ENCODE peak calls at places on chromosomes 16 and 17, in six cellular contexts. One of them, this sample, is unnamed.

GRCh38 chr17:2904135-2904534 is 107.9 kb downstream of the RAP1GAP2 start:
- DNase-seq in ascending aorta: no peak
- DNase-seq in HCEC 1CT: no peak
- DNase-seq in hepatocyte: peak
- DNase-seq in hippocampal formation: peak
- DNase-seq in uterus: no peak
- DNase-seq in this sample: no peak

GRCh38 chr17:28541439-28541838 is 11.0 kb downstream of the UNC119 start:
- DNase-seq in ascending aorta: no peak
- DNase-seq in hippocampal formation: no peak
- DNase-seq in hepatocyte: no peak
- DNase-seq in uterus: no peak
- DNase-seq in HCEC 1CT: no peak
- DNase-seq in this sample: no peak

GRCh38 chr17:68201425-68201785 is 46.4 kb upstream of the AMZ2 start:
- DNase-seq in uterus: no peak
- DNase-seq in hepatocyte: no peak
- DNase-seq in HCEC 1CT: no peak
- DNase-seq in ascending aorta: no peak
- DNase-seq in hippocampal formation: no peak
- DNase-seq in this sample: no peak

GRCh38 chr17:77634710-77635109 is 323.8 kb upstream of the TNRC6C start:
- DNase-seq in HCEC 1CT: no peak
- DNase-seq in uterus: no peak
- DNase-seq in hippocampal formation: no peak
- DNase-seq in hepatocyte: no peak
- DNase-seq in ascending aorta: no peak
- DNase-seq in this sample: no peak

GRCh38 chr16:52547834-52548215 is 882 bp upstream of the TOX3 start:
- DNase-seq in HCEC 1CT: no peak
- DNase-seq in hepatocyte: no peak
- DNase-seq in hippocampal formation: no peak
- DNase-seq in uterus: no peak
- DNase-seq in ascending aorta: no peak
- DNase-seq in this sample: no peak

GRCh38 chr16:68296693-68297092 is 14.1 kb downstream of the SLC7A6OS start:
- DNase-seq in HCEC 1CT: no peak
- DNase-seq in hepatocyte: no peak
- DNase-seq in uterus: no peak
- DNase-seq in hippocampal formation: no peak
- DNase-seq in ascending aorta: no peak
- DNase-seq in this sample: no peak

GRCh38 chr16:66487580-66488235 is 60.6 kb downstream of the BEAN1 start:
- DNase-seq in hippocampal formation: no peak
- DNase-seq in HCEC 1CT: no peak
- DNase-seq in uterus: peak
- DNase-seq in hepatocyte: no peak
- DNase-seq in ascending aorta: peak
- DNase-seq in this sample: peak

GRCh38 chr16:77402672-77403071 is 32.2 kb downstream of the ADAMTS18 start:
- DNase-seq in uterus: no peak
- DNase-seq in ascending aorta: no peak
- DNase-seq in hippocampal formation: no peak
- DNase-seq in hepatocyte: no peak
- DNase-seq in HCEC 1CT: no peak
- DNase-seq in this sample: no peak

GRCh38 chr17:40915199-40915661 is 22.2 kb downstream of the KRT23 start:
- DNase-seq in HCEC 1CT: peak
- DNase-seq in hepatocyte: peak
- DNase-seq in ascending aorta: no peak
- DNase-seq in hippocampal formation: no peak
- DNase-seq in uterus: no peak
- DNase-seq in this sample: peak

GRCh38 chr17:79922161-79922569 is 82.9 kb upstream of the CBX4 start:
- DNase-seq in HCEC 1CT: no peak
- DNase-seq in hepatocyte: peak
- DNase-seq in hippocampal formation: no peak
- DNase-seq in uterus: no peak
- DNase-seq in ascending aorta: no peak
- DNase-seq in this sample: no peak

GRCh38 chr16:68377667-68378420 is 67.0 kb downstream of the PRMT7 start:
- DNase-seq in HCEC 1CT: no peak
- DNase-seq in hippocampal formation: no peak
- DNase-seq in ascending aorta: no peak
- DNase-seq in hepatocyte: no peak
- DNase-seq in uterus: no peak
- DNase-seq in this sample: no peak

GRCh38 chr17:33322063-33322462 is 29.0 kb upstream of the ASIC2 start:
- DNase-seq in hepatocyte: no peak
- DNase-seq in uterus: no peak
- DNase-seq in ascending aorta: no peak
- DNase-seq in HCEC 1CT: no peak
- DNase-seq in hippocampal formation: no peak
- DNase-seq in this sample: peak

GRCh38 chr16:1913327-1914083 is 4.7 kb downstream of the HS3ST6 start:
- DNase-seq in hippocampal formation: no peak
- DNase-seq in ascending aorta: no peak
- DNase-seq in hepatocyte: peak
- DNase-seq in uterus: no peak
- DNase-seq in HCEC 1CT: no peak
- DNase-seq in this sample: no peak

GRCh38 chr17:68307443-68307842 is 16.1 kb downstream of the ARSG start:
- DNase-seq in HCEC 1CT: no peak
- DNase-seq in uterus: no peak
- DNase-seq in ascending aorta: no peak
- DNase-seq in hepatocyte: no peak
- DNase-seq in hippocampal formation: no peak
- DNase-seq in this sample: no peak

GRCh38 chr17:73586921-73587680 is 57.1 kb downstream of the SDK2 start:
- DNase-seq in hippocampal formation: no peak
- DNase-seq in uterus: no peak
- DNase-seq in hepatocyte: peak
- DNase-seq in HCEC 1CT: no peak
- DNase-seq in ascending aorta: no peak
- DNase-seq in this sample: no peak

GRCh38 chr16:70576431-70577255 is 53.0 kb downstream of the SF3B3 start:
- DNase-seq in uterus: no peak
- DNase-seq in hippocampal formation: no peak
- DNase-seq in HCEC 1CT: peak
- DNase-seq in hepatocyte: peak
- DNase-seq in ascending aorta: peak
- DNase-seq in this sample: peak

GRCh38 chr17:41492771-41493170 is 3.1 kb upstream of the KRT36 start:
- DNase-seq in hippocampal formation: no peak
- DNase-seq in HCEC 1CT: no peak
- DNase-seq in ascending aorta: no peak
- DNase-seq in hepatocyte: peak
- DNase-seq in uterus: no peak
- DNase-seq in this sample: peak